ENCODE peak calls at places on chromosomes 6 and 20, in ten cellular contexts. I, Z, A, O, B, W, L, Q, K and J are unnamed samples.

GRCh38 chr6:154232013-154232920 is 124.3 kb downstream of the IPCEF1 start:
- DNase-seq in I (no peak), Z (no peak), A (peak), O (no peak), B (no peak), W (no peak), L (no peak), Q (no peak), K (no peak), J (no peak)

GRCh38 chr6:44285552-44286284 is 15.5 kb downstream of the TMEM151B start:
- DNase-seq in I (no peak), Z (no peak), A (no peak), O (no peak), B (no peak), W (peak), L (no peak), Q (no peak), K (no peak), J (no peak)

GRCh38 chr6:155694429-155694795 is 238.8 kb upstream of the NOX3 start:
- DNase-seq in I (no peak), Z (no peak), A (no peak), O (no peak), B (no peak), W (no peak), L (no peak), Q (no peak), K (no peak), J (no peak)

GRCh38 chr20:1296922-1297321 is 30.8 kb downstream of the SNPH start:
- DNase-seq in I (no peak), Z (no peak), A (no peak), O (no peak), B (no peak), W (no peak), L (no peak), Q (no peak), K (no peak), J (no peak)

GRCh38 chr6:168163096-168163731 is 84.2 kb upstream of the FRMD1 start:
- DNase-seq in I (no peak), Z (no peak), A (no peak), O (peak), B (no peak), W (peak), L (no peak), Q (no peak), K (no peak), J (peak)

GRCh38 chr6:132937466-132937906 is 123.1 kb downstream of the RPS12 start:
- DNase-seq in I (no peak), Z (no peak), A (peak), O (peak), B (peak), W (peak), L (no peak), Q (no peak), K (peak), J (no peak)

GRCh38 chr6:54987906-54988305 is 141.3 kb downstream of the FAM83B start:
- DNase-seq in I (no peak), Z (no peak), A (no peak), O (no peak), B (no peak), W (no peak), L (no peak), Q (no peak), K (no peak), J (no peak)

GRCh38 chr6:49813248-49813647 is 26.2 kb upstream of the PGK2 start:
- DNase-seq in I (no peak), Z (no peak), A (no peak), O (no peak), B (no peak), W (no peak), L (no peak), Q (no peak), K (no peak), J (no peak)

GRCh38 chr20:49768204-49769124 is 44.2 kb upstream of the SLC9A8 start:
- DNase-seq in I (peak), Z (peak), A (peak), O (peak), B (peak), W (peak), L (no peak), Q (no peak), K (peak), J (no peak)

GRCh38 chr6:33897193-33897479 is 93.3 kb upstream of the MLN start:
- DNase-seq in I (no peak), Z (no peak), A (no peak), O (peak), B (no peak), W (no peak), L (no peak), Q (no peak), K (no peak), J (no peak)

GRCh38 chr6:57301755-57302154 is 15.7 kb upstream of the PRIM2 start:
- DNase-seq in I (no peak), Z (no peak), A (no peak), O (no peak), B (no peak), W (no peak), L (no peak), Q (no peak), K (no peak), J (no peak)

DNA sequence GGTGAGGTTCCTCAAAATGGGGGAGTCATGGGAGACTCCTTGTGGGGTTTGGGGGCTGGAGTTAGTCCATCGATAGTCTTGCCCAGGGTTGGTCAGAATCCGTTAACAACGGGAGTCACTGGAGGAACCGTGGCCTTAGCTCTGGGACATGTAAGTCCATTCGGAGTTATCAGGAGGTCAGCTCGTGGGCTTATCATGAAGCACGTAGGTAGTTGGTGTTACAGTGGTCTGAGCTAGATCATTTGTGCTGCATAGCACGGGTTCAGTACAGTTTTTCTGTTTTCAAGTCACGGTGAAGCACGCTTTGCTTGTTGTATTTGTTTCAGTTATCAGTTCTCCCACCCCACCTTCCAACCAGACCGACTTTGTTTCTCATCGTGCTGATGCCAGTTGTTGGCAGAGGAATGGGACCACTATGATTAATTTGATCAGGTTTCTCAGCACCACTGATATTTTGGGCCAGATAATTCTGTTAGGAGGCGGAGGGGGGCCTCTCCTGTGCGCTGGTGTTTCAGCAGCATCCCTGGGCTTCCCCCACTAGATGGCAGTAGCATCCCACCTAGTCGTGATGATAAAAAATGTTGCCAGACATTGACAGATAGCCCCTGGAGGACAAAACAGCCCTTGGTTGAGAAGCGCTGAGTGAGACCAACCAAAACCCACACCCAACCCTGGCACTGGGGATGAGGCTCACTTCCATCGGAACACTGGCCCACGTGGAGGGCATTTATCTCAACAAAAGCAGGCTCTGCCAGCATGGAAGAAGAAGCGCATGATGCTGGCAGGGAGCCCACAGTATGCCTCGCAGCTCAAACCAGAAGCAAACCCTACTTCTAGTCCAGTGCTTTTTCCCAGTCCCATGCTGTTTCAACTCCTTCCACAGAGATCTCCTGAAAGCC is 2.2 kb upstream of the APMAP start:
- DNase-seq in I (peak), Z (peak), A (peak), O (peak), B (peak), W (peak), L (peak), Q (no peak), K (peak), J (peak)
- H3K27ac ChIP-seq in I (no peak), Z (peak), A (no peak), O (no peak), B (no peak), W (no peak), L (peak), Q (no peak), K (no peak), J (peak)

DNA sequence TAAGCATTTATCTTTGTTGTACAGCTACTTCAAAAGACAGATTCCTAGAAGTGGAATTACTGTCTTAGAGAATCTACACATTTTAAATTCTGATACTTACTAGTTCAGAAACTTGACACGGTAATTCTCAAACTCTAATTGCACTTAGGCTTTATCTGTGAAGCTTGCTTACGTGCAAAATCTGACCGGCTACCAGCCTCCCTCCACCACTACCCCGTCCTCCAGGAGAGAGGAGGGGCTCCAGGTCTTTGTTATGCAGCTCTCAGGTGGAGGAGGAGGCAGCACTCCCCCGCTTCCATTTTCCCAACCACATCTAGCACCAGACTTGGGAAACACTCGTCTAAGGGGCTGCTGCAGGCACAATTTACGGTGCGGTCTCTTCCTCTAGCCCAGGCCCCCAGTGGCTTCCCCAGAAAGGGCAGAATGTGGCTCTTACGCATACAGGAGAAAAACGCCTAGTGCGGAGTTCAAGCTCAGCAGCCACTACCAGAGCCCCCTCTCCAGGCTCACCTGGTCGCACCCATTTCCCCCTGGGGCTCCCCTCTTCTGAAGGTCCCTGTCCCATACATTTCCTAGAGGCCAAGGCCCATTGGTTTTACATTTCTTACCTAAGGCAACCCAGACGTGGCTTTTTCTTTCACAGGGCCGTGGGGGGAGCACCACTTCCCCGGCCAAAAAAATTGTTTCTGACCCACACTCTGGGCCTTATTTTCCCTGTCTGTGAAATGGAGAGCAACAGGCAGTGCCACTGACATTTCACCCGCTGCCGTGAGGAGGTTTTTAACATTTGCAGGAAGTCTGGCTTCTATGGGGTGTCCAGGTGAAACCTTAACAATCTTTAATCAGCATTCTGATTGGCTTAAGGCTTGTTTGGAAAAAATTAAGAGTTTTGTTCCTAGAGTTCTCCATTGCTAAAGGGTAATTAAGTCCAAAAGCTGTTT is 1.6 kb upstream of the TGIF2 start:
- DNase-seq in I (no peak), Z (no peak), A (no peak), O (peak), B (no peak), W (peak), L (no peak), Q (no peak), K (no peak), J (no peak)
- H3K27ac ChIP-seq in I (peak), Z (peak), A (no peak), O (peak), B (no peak), W (no peak), L (peak), Q (peak), K (peak), J (no peak)

GRCh38 chr6:134584809-134585528 is 267.1 kb upstream of the SGK1 start:
- DNase-seq in I (no peak), Z (no peak), A (peak), O (no peak), B (peak), W (no peak), L (no peak), Q (no peak), K (no peak), J (no peak)
- H3K27ac ChIP-seq in I (no peak), Z (no peak), A (no peak), O (no peak), B (no peak), W (no peak), L (no peak), Q (no peak), K (no peak), J (peak)

DNA sequence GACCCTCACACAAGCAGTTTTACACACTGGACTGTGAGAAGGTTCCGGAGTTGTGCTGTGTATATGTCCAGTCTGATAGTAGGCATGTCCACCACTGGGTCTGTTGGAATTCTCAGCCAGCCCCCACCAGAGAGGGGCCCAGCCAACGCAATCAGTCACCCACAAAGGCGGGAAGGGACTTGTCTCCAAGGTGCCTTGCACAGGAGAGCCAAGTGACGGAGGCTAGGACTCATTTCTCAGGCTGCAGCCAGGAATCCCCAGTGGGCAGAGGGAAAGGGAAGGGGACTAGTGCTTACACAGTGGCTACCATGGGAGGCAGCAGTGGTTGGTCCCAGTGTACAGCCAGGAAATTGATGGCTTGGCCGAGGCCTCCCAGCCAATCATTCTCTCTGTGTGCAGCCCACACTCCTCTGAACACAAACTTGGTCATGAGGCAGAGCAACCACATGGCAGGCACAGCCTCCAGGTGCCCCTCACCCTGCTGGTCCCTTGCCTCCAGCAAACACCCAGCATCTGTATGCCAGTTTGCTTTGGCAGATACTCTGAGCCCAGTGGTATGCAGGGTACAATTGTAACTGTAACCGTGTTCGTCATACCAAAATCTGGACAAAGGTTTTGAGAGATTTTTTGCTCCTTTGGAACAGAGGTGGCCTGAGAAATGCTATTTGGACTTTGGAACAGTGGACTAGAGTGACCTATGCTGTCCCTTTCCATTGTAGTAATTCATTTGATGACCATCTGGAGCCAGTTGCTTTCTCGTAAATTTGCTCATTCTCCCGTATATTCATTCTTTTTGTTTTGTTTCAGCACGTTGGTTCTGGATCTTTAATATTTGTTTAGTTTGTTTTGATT is 72.9 kb upstream of the MYL9 start:
- DNase-seq in I (no peak), Z (no peak), A (no peak), O (peak), B (no peak), W (no peak), L (no peak), Q (no peak), K (peak), J (no peak)
- H3K27ac ChIP-seq in I (peak), Z (peak), A (no peak), O (peak), B (no peak), W (peak), L (peak), Q (peak), K (peak), J (peak)